ENCODE peak calls at places on chromosomes 5 and 9, in five cellular contexts. E is AG09309, O is foreskin fibroblast, L is DND-41, U is astrocyte of the spinal cord. A is an unnamed sample.

GRCh38 chr5:142432369-142432863 is 107.6 kb upstream of the SPRY4 start:
- DNase-seq in E (no peak), O (no peak), L (peak), U (no peak), A (no peak)

GRCh38 chr5:123785160-123786001 is 273.4 kb downstream of the CSNK1G3 start:
- DNase-seq in E (no peak), O (peak), L (no peak), U (peak), A (peak)

GRCh38 chr5:88555658-88556057 is 287.0 kb upstream of the TMEM161B start:
- DNase-seq in E (no peak), O (no peak), L (peak), U (no peak), A (no peak)

GRCh38 chr5:160230686-160231527 is 1.6 kb downstream of the FABP6 start:
- DNase-seq in E (no peak), O (peak), L (peak), U (peak), A (peak)

GRCh38 chr5:15844253-15844652 is 335.3 kb downstream of the MARCHF11 start:
- DNase-seq in E (no peak), O (no peak), L (no peak), U (no peak), A (peak)

GRCh38 chr5:179866241-179867078 is 7.8 kb upstream of the MRNIP start:
- DNase-seq in E (no peak), O (no peak), L (no peak), U (no peak), A (peak)

GRCh38 chr5:142012186-142012785 is 541 bp downstream of the GNPDA1 start:
- DNase-seq in E (no peak), O (no peak), L (peak), U (peak), A (peak)

GRCh38 chr9:132769895-132770774 is 99.9 kb downstream of the GTF3C4 start:
- DNase-seq in E (no peak), O (peak), L (peak), U (peak), A (peak)

GRCh38 chr5:59464969-59465368 is 428.6 kb downstream of the PDE4D start:
- DNase-seq in E (no peak), O (no peak), L (no peak), U (no peak), A (no peak)

GRCh38 chr9:79559501-79560181 is 12.1 kb upstream of the TLE4 start:
- DNase-seq in E (no peak), O (no peak), L (no peak), U (no peak), A (no peak)

GRCh38 chr5:142506046-142506445 is 179.8 kb downstream of the FGF1 start:
- DNase-seq in E (no peak), O (no peak), L (no peak), U (peak), A (peak)

GRCh38 chr5:174608631-174609097 is 115.7 kb upstream of the MSX2 start:
- DNase-seq in E (no peak), O (no peak), L (no peak), U (no peak), A (peak)

GRCh38 chr5:178525906-178526732 is 64.1 kb downstream of the COL23A1 start:
- DNase-seq in E (no peak), O (no peak), L (no peak), U (peak), A (no peak)

GRCh38 chr5:5424736-5425135 is 2.3 kb downstream of the ICE1 start:
- DNase-seq in E (no peak), O (no peak), L (no peak), U (peak), A (no peak)

GRCh38 chr5:142743677-142744441 is 26.3 kb upstream of the ARHGAP26 start:
- DNase-seq in E (no peak), O (peak), L (no peak), U (peak), A (peak)

GRCh38 chr9:8821910-8822666 is 1022.5 kb upstream of the DMAC1 start:
- DNase-seq in E (no peak), O (no peak), L (peak), U (peak), A (no peak)

GRCh38 chr5:178296066-178296465 is 63.5 kb upstream of the PHYKPL start:
- DNase-seq in E (no peak), O (no peak), L (no peak), U (no peak), A (no peak)

GRCh38 chr5:113204525-113205161 is 228.0 kb downstream of the DCP2 start:
- DNase-seq in E (no peak), O (peak), L (no peak), U (peak), A (peak)

GRCh38 chr5:179415291-179416060 is 70.2 kb upstream of the ADAMTS2 start:
- DNase-seq in E (no peak), O (no peak), L (no peak), U (no peak), A (no peak)

GRCh38 chr5:172768573-172769323 is 2.2 kb downstream of the DUSP1 start:
- DNase-seq in E (no peak), O (peak), L (no peak), U (peak), A (peak)

GRCh38 chr5:152683205-152683604 is 278.1 kb upstream of the NMUR2 start:
- DNase-seq in E (no peak), O (no peak), L (no peak), U (no peak), A (no peak)

GRCh38 chr5:1011226-1011631 is 2.6 kb downstream of the NKD2 start:
- DNase-seq in E (no peak), O (no peak), L (peak), U (no peak), A (peak)

GRCh38 chr5:150438873-150439546 is 10.5 kb downstream of the RPS14 start:
- DNase-seq in E (no peak), O (no peak), L (no peak), U (peak), A (peak)

GRCh38 chr9:72305102-72305546 is 59.9 kb downstream of the ZFAND5 start:
- DNase-seq in E (no peak), O (peak), L (no peak), U (no peak), A (peak)

GRCh38 chr5:145189786-145190185 is 645.4 kb downstream of the PRELID2 start:
- DNase-seq in E (no peak), O (no peak), L (no peak), U (no peak), A (no peak)

GRCh38 chr9:121350993-121351561 is 19.0 kb downstream of the STOM start:
- DNase-seq in E (peak), O (peak), L (no peak), U (peak), A (peak)

GRCh38 chr5:172490739-172491461 is 36.6 kb upstream of the SH3PXD2B start:
- DNase-seq in E (no peak), O (no peak), L (no peak), U (no peak), A (peak)

GRCh38 chr9:113495555-113495954 is 32.0 kb downstream of the RGS3 start:
- DNase-seq in E (no peak), O (no peak), L (no peak), U (no peak), A (no peak)

GRCh38 chr5:35129276-35129675 is 81.5 kb upstream of the AGXT2 start:
- DNase-seq in E (peak), O (peak), L (no peak), U (no peak), A (no peak)

GRCh38 chr5:171426266-171426665 is 6.8 kb downstream of the FGF18 start:
- DNase-seq in E (no peak), O (no peak), L (no peak), U (no peak), A (no peak)

GRCh38 chr5:40939753-40940152 is 30.5 kb downstream of the C7 start:
- DNase-seq in E (no peak), O (no peak), L (no peak), U (no peak), A (peak)

GRCh38 chr9:94922098-94922607 is 195.7 kb downstream of the AOPEP start:
- DNase-seq in E (peak), O (peak), L (no peak), U (peak), A (peak)

GRCh38 chr5:2153350-2153749 is 270.6 kb upstream of the IRX4 start:
- DNase-seq in E (no peak), O (no peak), L (no peak), U (no peak), A (no peak)

GRCh38 chr9:121850366-121850765 is 198.9 kb downstream of the DAB2IP start:
- DNase-seq in E (no peak), O (no peak), L (no peak), U (no peak), A (no peak)

GRCh38 chr5:16894236-16895057 is 41.6 kb downstream of the MYO10 start:
- DNase-seq in E (peak), O (peak), L (no peak), U (peak), A (peak)

GRCh38 chr5:136836093-136836492 is 470.7 kb upstream of the TRPC7 start:
- DNase-seq in E (no peak), O (no peak), L (no peak), U (no peak), A (no peak)

GRCh38 chr5:154473581-154474266 is 4.3 kb downstream of the HAND1 start:
- DNase-seq in E (no peak), O (no peak), L (no peak), U (no peak), A (no peak)

GRCh38 chr9:98500337-98500919 is 208.3 kb downstream of the GABBR2 start:
- DNase-seq in E (no peak), O (no peak), L (no peak), U (no peak), A (no peak)
- H3K4me3 ChIP-seq in E (no peak), O (no peak), L (no peak), U (no peak), A (no peak)

GRCh38 chr5:134069553-134069952 is 44.9 kb upstream of the TCF7 start:
- DNase-seq in E (no peak), O (no peak), L (no peak), U (no peak), A (no peak)

GRCh38 chr5:134071850-134072207 is 42.7 kb upstream of the TCF7 start:
- DNase-seq in E (no peak), O (no peak), L (no peak), U (no peak), A (no peak)

GRCh38 chr5:134070648-134070978 is 43.9 kb upstream of the TCF7 start:
- DNase-seq in E (no peak), O (no peak), L (no peak), U (peak), A (peak)

GRCh38 chr5:134072471-134073220 is 41.8 kb upstream of the TCF7 start:
- DNase-seq in E (no peak), O (no peak), L (no peak), U (no peak), A (no peak)

GRCh38 chr5:134070979-134071849 is 43.3 kb upstream of the TCF7 start:
- DNase-seq in E (no peak), O (no peak), L (no peak), U (peak), A (peak)
- H3K4me3 ChIP-seq in E (peak), O (peak), L (no peak), U (peak), A (peak)

GRCh38 chr9:134630861-134631260 is 10.7 kb upstream of the COL5A1 start:
- DNase-seq in E (no peak), O (no peak), L (no peak), U (no peak), A (no peak)
- H3K4me3 ChIP-seq in E (no peak), O (no peak), L (no peak), U (no peak), A (no peak)

GRCh38 chr5:124832510-124832909 is 86.1 kb upstream of the ZNF608 start:
- DNase-seq in E (no peak), O (no peak), L (no peak), U (no peak), A (no peak)
- H3K4me3 ChIP-seq in E (no peak), O (no peak), L (no peak), U (no peak), A (no peak)

A was measured in epithelial cell of esophagus.